ENCODE peak calls at places on chromosomes 12 and 14, in ten cellular contexts. One of them, this sample, is unnamed.

GRCh38 chr12:110794623-110795280 is 52.0 kb upstream of the CCDC63 start:
- DNase-seq in pancreas: peak
- DNase-seq in IMR-90: no peak
- DNase-seq in Peyer's patch: peak
- DNase-seq in endodermal cell: no peak
- DNase-seq in fibroblast of mammary gland: peak
- DNase-seq in AG10803: peak
- DNase-seq in NB4: no peak
- DNase-seq in CD8-positive, alpha-beta T cell: no peak
- DNase-seq in MM.1S: no peak
- DNase-seq in this sample: no peak

GRCh38 chr12:78403681-78404080 is 460.9 kb upstream of the SYT1 start:
- DNase-seq in IMR-90: peak
- DNase-seq in MM.1S: no peak
- DNase-seq in Peyer's patch: no peak
- DNase-seq in NB4: no peak
- DNase-seq in endodermal cell: no peak
- DNase-seq in CD8-positive, alpha-beta T cell: no peak
- DNase-seq in AG10803: peak
- DNase-seq in fibroblast of mammary gland: peak
- DNase-seq in pancreas: no peak
- DNase-seq in this sample: no peak

GRCh38 chr12:24742378-24742777 is 206.5 kb downstream of the BCAT1 start:
- DNase-seq in NB4: peak
- DNase-seq in pancreas: no peak
- DNase-seq in endodermal cell: peak
- DNase-seq in CD8-positive, alpha-beta T cell: no peak
- DNase-seq in AG10803: no peak
- DNase-seq in IMR-90: no peak
- DNase-seq in Peyer's patch: peak
- DNase-seq in MM.1S: no peak
- DNase-seq in fibroblast of mammary gland: no peak
- DNase-seq in this sample: peak

GRCh38 chr14:54435500-54435981 is 5.6 kb downstream of the CNIH1 start:
- DNase-seq in MM.1S: no peak
- DNase-seq in pancreas: no peak
- DNase-seq in CD8-positive, alpha-beta T cell: no peak
- DNase-seq in AG10803: peak
- DNase-seq in fibroblast of mammary gland: peak
- DNase-seq in NB4: no peak
- DNase-seq in endodermal cell: no peak
- DNase-seq in IMR-90: peak
- DNase-seq in Peyer's patch: no peak
- DNase-seq in this sample: peak

GRCh38 chr12:42556917-42557316 is 32.6 kb downstream of the PRICKLE1 start:
- DNase-seq in IMR-90: no peak
- DNase-seq in AG10803: no peak
- DNase-seq in fibroblast of mammary gland: no peak
- DNase-seq in MM.1S: no peak
- DNase-seq in pancreas: no peak
- DNase-seq in NB4: no peak
- DNase-seq in CD8-positive, alpha-beta T cell: no peak
- DNase-seq in endodermal cell: no peak
- DNase-seq in Peyer's patch: no peak
- DNase-seq in this sample: no peak

GRCh38 chr12:41032386-41032785 is 155.7 kb upstream of the PDZRN4 start:
- DNase-seq in NB4: no peak
- DNase-seq in fibroblast of mammary gland: no peak
- DNase-seq in Peyer's patch: no peak
- DNase-seq in CD8-positive, alpha-beta T cell: no peak
- DNase-seq in MM.1S: no peak
- DNase-seq in endodermal cell: no peak
- DNase-seq in AG10803: no peak
- DNase-seq in pancreas: no peak
- DNase-seq in IMR-90: no peak
- DNase-seq in this sample: no peak

GRCh38 chr12:67275380-67275913 is 6.3 kb downstream of the CAND1 start:
- DNase-seq in pancreas: no peak
- DNase-seq in NB4: no peak
- DNase-seq in AG10803: no peak
- DNase-seq in Peyer's patch: no peak
- DNase-seq in IMR-90: no peak
- DNase-seq in MM.1S: no peak
- DNase-seq in endodermal cell: no peak
- DNase-seq in fibroblast of mammary gland: no peak
- DNase-seq in CD8-positive, alpha-beta T cell: no peak
- DNase-seq in this sample: no peak

GRCh38 chr12:105221588-105222325 is 14.2 kb downstream of the APPL2 start:
- DNase-seq in endodermal cell: no peak
- DNase-seq in Peyer's patch: no peak
- DNase-seq in NB4: no peak
- DNase-seq in MM.1S: no peak
- DNase-seq in AG10803: no peak
- DNase-seq in pancreas: no peak
- DNase-seq in CD8-positive, alpha-beta T cell: no peak
- DNase-seq in fibroblast of mammary gland: no peak
- DNase-seq in IMR-90: no peak
- DNase-seq in this sample: no peak

GRCh38 chr12:64893961-64894360 is 69.5 kb downstream of the TBC1D30 start:
- DNase-seq in IMR-90: peak
- DNase-seq in Peyer's patch: no peak
- DNase-seq in NB4: no peak
- DNase-seq in endodermal cell: no peak
- DNase-seq in pancreas: no peak
- DNase-seq in CD8-positive, alpha-beta T cell: no peak
- DNase-seq in MM.1S: no peak
- DNase-seq in fibroblast of mammary gland: peak
- DNase-seq in AG10803: peak
- DNase-seq in this sample: no peak

GRCh38 chr12:2064078-2064507 is 11.3 kb downstream of the CACNA1C start:
- DNase-seq in NB4: peak
- DNase-seq in endodermal cell: no peak
- DNase-seq in MM.1S: peak
- DNase-seq in pancreas: no peak
- DNase-seq in fibroblast of mammary gland: peak
- DNase-seq in CD8-positive, alpha-beta T cell: no peak
- DNase-seq in Peyer's patch: no peak
- DNase-seq in AG10803: peak
- DNase-seq in IMR-90: peak
- DNase-seq in this sample: peak

GRCh38 chr12:92496790-92497189 is 206.0 kb upstream of the PLEKHG7 start:
- DNase-seq in pancreas: no peak
- DNase-seq in endodermal cell: no peak
- DNase-seq in Peyer's patch: no peak
- DNase-seq in MM.1S: peak
- DNase-seq in NB4: no peak
- DNase-seq in fibroblast of mammary gland: no peak
- DNase-seq in CD8-positive, alpha-beta T cell: no peak
- DNase-seq in AG10803: no peak
- DNase-seq in IMR-90: no peak
- DNase-seq in this sample: no peak

GRCh38 chr12:11581179-11581755 is 68.2 kb upstream of the ETV6 start:
- DNase-seq in AG10803: peak
- DNase-seq in MM.1S: peak
- DNase-seq in Peyer's patch: peak
- DNase-seq in IMR-90: peak
- DNase-seq in fibroblast of mammary gland: peak
- DNase-seq in CD8-positive, alpha-beta T cell: peak
- DNase-seq in pancreas: peak
- DNase-seq in endodermal cell: peak
- DNase-seq in NB4: peak
- DNase-seq in this sample: peak

GRCh38 chr14:69316449-69317391 is 56.8 kb downstream of the GALNT16 start:
- DNase-seq in AG10803: peak
- DNase-seq in NB4: no peak
- DNase-seq in fibroblast of mammary gland: peak
- DNase-seq in endodermal cell: peak
- DNase-seq in IMR-90: peak
- DNase-seq in MM.1S: no peak
- DNase-seq in pancreas: peak
- DNase-seq in Peyer's patch: peak
- DNase-seq in CD8-positive, alpha-beta T cell: no peak
- DNase-seq in this sample: no peak

GRCh38 chr12:131672311-131672940 is 38.5 kb upstream of the SFSWAP start:
- DNase-seq in NB4: no peak
- DNase-seq in endodermal cell: peak
- DNase-seq in fibroblast of mammary gland: no peak
- DNase-seq in MM.1S: no peak
- DNase-seq in Peyer's patch: no peak
- DNase-seq in IMR-90: no peak
- DNase-seq in AG10803: no peak
- DNase-seq in CD8-positive, alpha-beta T cell: no peak
- DNase-seq in pancreas: no peak
- DNase-seq in this sample: no peak

DNA sequence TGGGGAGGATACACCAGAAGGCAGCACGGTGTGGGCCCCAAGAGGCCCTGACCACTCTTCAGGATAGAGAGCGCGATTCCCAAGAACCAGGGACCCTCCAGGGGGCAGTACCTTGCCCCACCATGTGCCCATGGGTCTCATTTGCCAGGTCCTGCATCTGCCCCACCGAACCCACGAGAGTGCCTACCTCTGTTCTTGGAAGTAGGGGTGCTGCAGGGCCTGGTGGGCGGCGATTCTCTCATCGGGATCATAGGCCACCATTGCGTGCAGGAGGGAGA is 72.7 kb downstream of the MOK start:
- DNase-seq in AG10803: no peak
- DNase-seq in NB4: no peak
- DNase-seq in pancreas: no peak
- DNase-seq in endodermal cell: peak
- DNase-seq in fibroblast of mammary gland: no peak
- DNase-seq in IMR-90: no peak
- DNase-seq in CD8-positive, alpha-beta T cell: no peak
- DNase-seq in Peyer's patch: no peak
- DNase-seq in MM.1S: no peak
- DNase-seq in this sample: no peak
- TF ChIP-seq CTCF in AG10803: no peak
- TF ChIP-seq CTCF in NB4: no peak
- TF ChIP-seq CTCF in pancreas: no peak
- TF ChIP-seq CTCF in endodermal cell: peak
- TF ChIP-seq CTCF in fibroblast of mammary gland: no peak
- TF ChIP-seq CTCF in IMR-90: no peak
- TF ChIP-seq CTCF in CD8-positive, alpha-beta T cell: no peak
- TF ChIP-seq CTCF in Peyer's patch: no peak
- TF ChIP-seq CTCF in MM.1S: no peak
- TF ChIP-seq CTCF in this sample: no peak

DNA sequence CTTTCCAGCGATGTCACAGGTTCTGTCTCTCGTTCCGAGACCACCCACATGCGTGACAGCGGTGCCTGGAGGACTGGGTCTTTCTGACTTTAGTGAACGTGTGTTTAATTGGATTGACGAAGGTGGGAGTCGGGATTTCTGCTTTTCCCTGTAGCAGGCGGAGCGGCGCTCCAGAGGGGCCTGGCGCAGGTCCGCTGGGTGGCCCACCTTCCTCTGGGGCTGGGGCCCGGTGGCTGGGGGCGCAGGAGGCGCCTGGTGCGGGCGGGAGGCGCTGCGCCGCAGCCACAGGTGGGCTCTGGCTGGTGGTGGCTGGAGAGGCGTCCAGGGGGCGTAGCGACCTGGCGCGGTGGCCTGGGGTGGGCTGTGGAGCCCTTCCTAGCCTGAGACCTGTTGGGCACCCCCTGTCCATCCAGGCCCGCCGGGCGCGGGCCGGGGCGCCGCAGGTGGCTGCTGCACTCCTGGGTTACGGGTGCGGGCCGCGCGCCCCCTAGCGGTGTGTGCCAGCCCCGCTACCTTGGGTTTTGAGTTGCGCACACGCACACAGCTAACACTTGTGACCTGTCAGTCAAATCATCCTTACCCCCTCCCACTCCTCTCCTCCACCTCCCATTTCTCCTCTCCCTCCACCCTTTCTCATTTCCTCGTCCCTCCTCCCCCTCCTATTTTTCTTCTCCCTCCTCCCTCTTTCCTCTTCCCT is 2.0 kb downstream of the MEG3 start:
- DNase-seq in fibroblast of mammary gland: peak
- DNase-seq in CD8-positive, alpha-beta T cell: no peak
- DNase-seq in NB4: peak
- DNase-seq in endodermal cell: no peak
- DNase-seq in AG10803: peak
- DNase-seq in IMR-90: peak
- DNase-seq in MM.1S: no peak
- DNase-seq in Peyer's patch: no peak
- DNase-seq in pancreas: peak
- DNase-seq in this sample: no peak
- TF ChIP-seq CTCF in fibroblast of mammary gland: peak
- TF ChIP-seq CTCF in CD8-positive, alpha-beta T cell: no peak
- TF ChIP-seq CTCF in NB4: peak
- TF ChIP-seq CTCF in endodermal cell: peak
- TF ChIP-seq CTCF in AG10803: peak
- TF ChIP-seq CTCF in IMR-90: peak
- TF ChIP-seq CTCF in MM.1S: no peak
- TF ChIP-seq CTCF in Peyer's patch: no peak
- TF ChIP-seq CTCF in pancreas: no peak
- TF ChIP-seq CTCF in this sample: no peak

DNA sequence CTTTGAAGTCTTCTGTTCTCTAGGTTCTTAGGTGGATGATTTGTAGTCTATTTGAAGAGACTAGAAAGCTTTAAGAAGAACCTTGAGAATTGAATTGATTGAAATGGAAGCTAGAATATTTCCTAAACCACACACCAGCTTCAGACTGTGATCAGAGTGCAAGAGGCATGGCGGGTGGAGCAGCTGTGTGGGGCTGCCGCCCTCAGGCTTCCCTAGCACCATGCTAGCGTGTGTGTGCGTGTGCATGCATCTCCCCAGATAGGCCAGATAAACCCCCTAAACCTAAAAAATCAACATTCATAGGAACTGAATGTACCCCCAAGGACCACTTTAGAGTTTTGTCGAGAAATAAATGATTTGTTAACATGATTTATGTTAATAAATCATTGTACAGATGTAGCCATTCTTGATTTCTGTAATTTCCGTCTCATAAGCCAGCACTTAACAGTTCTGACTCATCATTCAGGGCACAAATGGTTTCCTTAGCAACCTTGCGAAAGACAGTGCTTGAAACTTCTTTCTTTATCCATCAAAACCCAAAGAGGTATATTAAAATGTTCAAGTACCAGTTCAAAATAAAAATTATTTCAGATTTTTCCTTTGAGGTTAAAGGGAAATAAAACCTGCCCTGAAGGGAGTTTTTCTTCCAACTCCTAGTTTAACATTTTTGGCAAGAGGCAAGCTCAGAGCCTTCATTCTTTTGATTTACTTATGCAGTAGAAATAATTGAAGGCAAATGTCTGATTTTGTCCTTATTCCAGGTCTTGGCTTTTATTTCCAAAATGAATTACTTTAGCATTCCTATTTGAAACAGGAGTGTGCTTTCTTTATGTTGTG is 206.2 kb upstream of the RGS6 start:
- DNase-seq in endodermal cell: no peak
- DNase-seq in AG10803: peak
- DNase-seq in CD8-positive, alpha-beta T cell: no peak
- DNase-seq in pancreas: no peak
- DNase-seq in MM.1S: no peak
- DNase-seq in IMR-90: peak
- DNase-seq in fibroblast of mammary gland: peak
- DNase-seq in Peyer's patch: no peak
- DNase-seq in NB4: peak
- DNase-seq in this sample: no peak
- TF ChIP-seq CTCF in endodermal cell: no peak
- TF ChIP-seq CTCF in AG10803: no peak
- TF ChIP-seq CTCF in CD8-positive, alpha-beta T cell: no peak
- TF ChIP-seq CTCF in pancreas: no peak
- TF ChIP-seq CTCF in MM.1S: no peak
- TF ChIP-seq CTCF in IMR-90: no peak
- TF ChIP-seq CTCF in fibroblast of mammary gland: no peak
- TF ChIP-seq CTCF in Peyer's patch: no peak
- TF ChIP-seq CTCF in NB4: no peak
- TF ChIP-seq CTCF in this sample: no peak

GRCh38 chr12:30823140-30823669 is 68.5 kb upstream of the CAPRIN2 start:
- DNase-seq in CD8-positive, alpha-beta T cell: peak
- DNase-seq in IMR-90: no peak
- DNase-seq in pancreas: peak
- DNase-seq in AG10803: no peak
- DNase-seq in endodermal cell: peak
- DNase-seq in NB4: peak
- DNase-seq in Peyer's patch: peak
- DNase-seq in fibroblast of mammary gland: peak
- DNase-seq in MM.1S: no peak
- DNase-seq in this sample: peak
- TF ChIP-seq CTCF in CD8-positive, alpha-beta T cell: no peak
- TF ChIP-seq CTCF in IMR-90: no peak
- TF ChIP-seq CTCF in pancreas: no peak
- TF ChIP-seq CTCF in AG10803: no peak
- TF ChIP-seq CTCF in endodermal cell: peak
- TF ChIP-seq CTCF in NB4: peak
- TF ChIP-seq CTCF in Peyer's patch: no peak
- TF ChIP-seq CTCF in fibroblast of mammary gland: no peak
- TF ChIP-seq CTCF in MM.1S: no peak
- TF ChIP-seq CTCF in this sample: peak